ENCODE peak calls at places on chromosome 2, in ten cellular contexts. G is stimulated activated CD8-positive, alpha-beta memory T cell treated with anti-CD3 and anti-CD28 coated beads, Interleukin-15, amount 100 ng/mL, for 24 hours; O is activated naive CD4-positive, alpha-beta T cell treated with anti-CD3 and anti-CD28 coated beads, Interleukin-2, amount 10 ng/mL, durations not matched to agents 7 days and 5 days; Q is ELR; U is CMK; I is adrenal gland; F is ureter; X is naive thymus-derived CD8-positive, alpha-beta T cell; A is right cardiac atrium; K is left ventricle myocardium inferior. B is an unnamed sample.

GRCh38 chr2:53755022-53755630 is 12.5 kb upstream of the CHAC2 start:
- DNase-seq in G (no peak), O (no peak), Q (peak; percentile 37), U (no peak), I (no peak), F (no peak), X (no peak), A (peak; percentile 63), K (peak; percentile 22), B (peak; percentile 63)

GRCh38 chr2:11784747-11785610 is 38.5 kb downstream of the LPIN1 start:
- DNase-seq in G (peak; percentile 31), O (peak; percentile 56), Q (peak; percentile 58), U (no peak), I (peak; percentile 44), F (no peak), X (peak; percentile 10), A (peak; percentile 80), K (no peak), B (peak; percentile 32)

GRCh38 chr2:113812204-113812603 is 55.8 kb upstream of the SLC35F5 start:
- DNase-seq in G (no peak), O (no peak), Q (no peak), U (no peak), I (no peak), F (no peak), X (no peak), A (no peak), K (no peak), B (peak; percentile 44)

GRCh38 chr2:191710411-191710900 is 32.5 kb downstream of the NABP1 start:
- DNase-seq in G (no peak), O (no peak), Q (peak; percentile 67), U (no peak), I (no peak), F (no peak), X (no peak), A (no peak), K (no peak), B (peak; percentile 88)

GRCh38 chr2:232142049-232142448 is 180.5 kb downstream of the DIS3L2 start:
- DNase-seq in G (no peak), O (peak; percentile 49), Q (peak; percentile 55), U (no peak), I (peak; percentile 34), F (no peak), X (no peak), A (peak; percentile 40), K (no peak), B (no peak)

GRCh38 chr2:102100371-102101096 is 42.0 kb upstream of the IL1R1 start:
- DNase-seq in G (no peak), O (no peak), Q (no peak), U (no peak), I (no peak), F (no peak), X (no peak), A (no peak), K (no peak), B (peak; percentile 56)

GRCh38 chr2:202019689-202020450 is 13.8 kb upstream of the FZD7 start:
- DNase-seq in G (no peak), O (no peak), Q (no peak), U (no peak), I (no peak), F (no peak), X (no peak), A (no peak), K (peak; percentile 45), B (no peak)

GRCh38 chr2:232348936-232349335 is 29.6 kb upstream of the ALPP start:
- DNase-seq in G (no peak), O (peak; percentile 59), Q (no peak), U (no peak), I (no peak), F (no peak), X (no peak), A (no peak), K (no peak), B (no peak)

GRCh38 chr2:176129013-176129796 is at the start of gene HOXD8:
- DNase-seq in G (no peak), O (no peak), Q (peak; percentile 73), U (no peak), I (peak; percentile 84), F (peak; percentile 87), X (no peak), A (peak; percentile 62), K (no peak), B (peak; percentile 85)

GRCh38 chr2:39991298-39991697 is 212.2 kb upstream of the THUMPD2 start:
- DNase-seq in G (no peak), O (no peak), Q (peak; percentile 52), U (no peak), I (no peak), F (no peak), X (no peak), A (no peak), K (no peak), B (peak; percentile 75)

GRCh38 chr2:235570966-235571692 is 77.3 kb downstream of the AGAP1 start:
- DNase-seq in G (no peak), O (no peak), Q (no peak), U (no peak), I (no peak), F (no peak), X (no peak), A (no peak), K (no peak), B (no peak)

GRCh38 chr2:203949228-203949627 is 12.7 kb downstream of the ICOS start:
- DNase-seq in G (no peak), O (no peak), Q (peak; percentile 33), U (no peak), I (no peak), F (no peak), X (no peak), A (no peak), K (no peak), B (peak; percentile 2)

GRCh38 chr2:224195954-224196571 is 157.0 kb upstream of the SERPINE2 start:
- DNase-seq in G (no peak), O (no peak), Q (no peak), U (no peak), I (peak; percentile 27), F (no peak), X (no peak), A (peak; percentile 69), K (peak; percentile 22), B (no peak)

GRCh38 chr2:149307014-149307413 is 23.4 kb upstream of the LYPD6 start:
- DNase-seq in G (no peak), O (no peak), Q (no peak), U (no peak), I (no peak), F (no peak), X (no peak), A (no peak), K (no peak), B (no peak)

GRCh38 chr2:168343586-168343985 is 96.2 kb upstream of the STK39 start:
- DNase-seq in G (no peak), O (no peak), Q (peak; percentile 54), U (no peak), I (no peak), F (no peak), X (no peak), A (no peak), K (no peak), B (peak; percentile 72)

GRCh38 chr2:39516347-39517101 is 79.4 kb upstream of the MAP4K3 start:
- DNase-seq in G (no peak), O (no peak), Q (peak; percentile 44), U (no peak), I (no peak), F (peak; percentile 51), X (no peak), A (peak; percentile 65), K (peak; percentile 55), B (no peak)

GRCh38 chr2:74575320-74575719 is 20.8 kb downstream of the DOK1 start:
- DNase-seq in G (no peak), O (no peak), Q (no peak), U (no peak), I (no peak), F (no peak), X (no peak), A (no peak), K (no peak), B (no peak)

GRCh38 chr2:208265371-208265806 is 666 bp upstream of the PIKFYVE start:
- DNase-seq in G (no peak), O (peak; percentile 68), Q (peak; percentile 55), U (no peak), I (no peak), F (no peak), X (peak; percentile 31), A (no peak), K (no peak), B (peak; percentile 59)

GRCh38 chr2:3044587-3045317 is 332.9 kb downstream of the EIPR1 start:
- DNase-seq in G (no peak), O (no peak), Q (no peak), U (no peak), I (no peak), F (no peak), X (no peak), A (no peak), K (no peak), B (no peak)

GRCh38 chr2:230893881-230894781 is 29.4 kb downstream of the ITM2C start:
- DNase-seq in G (no peak), O (no peak), Q (peak; percentile 6), U (no peak), I (no peak), F (no peak), X (no peak), A (peak; percentile 33), K (no peak), B (no peak)

GRCh38 chr2:71801969-71802368 is 345.7 kb downstream of the CYP26B1 start:
- DNase-seq in G (no peak), O (no peak), Q (peak; percentile 57), U (peak; percentile 4), I (peak; percentile 73), F (peak; percentile 61), X (no peak), A (peak; percentile 90), K (peak; percentile 69), B (peak; percentile 77)

GRCh38 chr2:223247136-223247535 is 195.1 kb downstream of the KCNE4 start:
- DNase-seq in G (no peak), O (no peak), Q (peak; percentile 62), U (no peak), I (no peak), F (no peak), X (no peak), A (no peak), K (no peak), B (peak; percentile 11)

GRCh38 chr2:230941202-230942180 is 16.4 kb upstream of the GPR55 start:
- DNase-seq in G (no peak), O (no peak), Q (no peak), U (no peak), I (no peak), F (peak; percentile 33), X (no peak), A (no peak), K (no peak), B (no peak)

GRCh38 chr2:210553371-210553770 is 3.0 kb upstream of the CPS1 start:
- DNase-seq in G (no peak), O (no peak), Q (peak; percentile 67), U (no peak), I (no peak), F (no peak), X (no peak), A (no peak), K (no peak), B (peak; percentile 23)

B was measured in foreskin fibroblast.